ENCODE peak calls at places on chromosomes 1 and 21, in five cellular contexts. I is GM23338, G is neural progenitor cell, W is MM.1S, P is GM23248. V is an unnamed sample.

GRCh38 chr1:50368179-50369007 is 54.9 kb downstream of the DMRTA2 start:
- DNase-seq in I (peak), G (peak), W (peak), P (peak), V (peak)

GRCh38 chr1:240803151-240803550 is 191.2 kb upstream of the GREM2 start:
- DNase-seq in I (no peak), G (no peak), W (no peak), P (peak), V (no peak)

GRCh38 chr21:44293551-44294231 is 6.2 kb upstream of the PFKL start:
- DNase-seq in I (no peak), G (no peak), W (no peak), P (no peak), V (no peak)

GRCh38 chr1:51897699-51898031 is 19.1 kb upstream of the NRDC start:
- DNase-seq in I (no peak), G (no peak), W (no peak), P (peak), V (no peak)

GRCh38 chr1:101081496-101082282 is 56.1 kb upstream of the DPH5 start:
- DNase-seq in I (no peak), G (no peak), W (no peak), P (no peak), V (no peak)

GRCh38 chr21:34999397-34999941 is 49.6 kb downstream of the RUNX1 start:
- DNase-seq in I (no peak), G (no peak), W (no peak), P (no peak), V (no peak)

GRCh38 chr1:63411081-63411480 is 43.7 kb downstream of the ALG6 start:
- DNase-seq in I (no peak), G (no peak), W (no peak), P (no peak), V (no peak)

GRCh38 chr1:7521803-7522202 is 249.3 kb upstream of the VAMP3 start:
- DNase-seq in I (no peak), G (no peak), W (no peak), P (no peak), V (no peak)

GRCh38 chr1:168408531-168409242 is 128.0 kb downstream of the TBX19 start:
- DNase-seq in I (no peak), G (no peak), W (peak), P (peak), V (no peak)

GRCh38 chr1:27475707-27476106 is 14.3 kb downstream of the WASF2 start:
- DNase-seq in I (no peak), G (no peak), W (no peak), P (no peak), V (no peak)

GRCh38 chr21:15065381-15066230 is 806 bp upstream of the NRIP1 start:
- DNase-seq in I (peak), G (peak), W (peak), P (peak), V (no peak)

GRCh38 chr1:160159846-160160245 is 8.4 kb downstream of the ATP1A4 start:
- DNase-seq in I (no peak), G (no peak), W (no peak), P (peak), V (no peak)

GRCh38 chr1:242723044-242723742 is 198.7 kb upstream of the PLD5 start:
- DNase-seq in I (no peak), G (peak), W (no peak), P (no peak), V (no peak)

GRCh38 chr1:46363121-46363520 is 22.5 kb downstream of the NSUN4 start:
- DNase-seq in I (no peak), G (peak), W (no peak), P (no peak), V (no peak)

GRCh38 chr1:93735722-93736121 is 54.1 kb upstream of the BCAR3 start:
- DNase-seq in I (no peak), G (no peak), W (no peak), P (peak), V (no peak)

GRCh38 chr21:8992731-8993174 is 1528.6 kb upstream of the TPTE start:
- DNase-seq in I (peak), G (no peak), W (no peak), P (no peak), V (no peak)

GRCh38 chr1:167447521-167448136 is 70.7 kb downstream of the CD247 start:
- DNase-seq in I (peak), G (no peak), W (peak), P (no peak), V (peak)

GRCh38 chr1:66315675-66316074 is 218.3 kb upstream of the SGIP1 start:
- DNase-seq in I (no peak), G (no peak), W (no peak), P (peak), V (no peak)

GRCh38 chr1:85934531-85934930 is 222.0 kb downstream of the COL24A1 start:
- DNase-seq in I (no peak), G (no peak), W (no peak), P (peak), V (no peak)

GRCh38 chr1:235821361-235821981 is 45.2 kb downstream of the LYST start:
- DNase-seq in I (no peak), G (no peak), W (no peak), P (peak), V (no peak)

GRCh38 chr1:97870574-97870973 is 50.3 kb downstream of the DPYD start:
- DNase-seq in I (peak), G (peak), W (no peak), P (no peak), V (no peak)

GRCh38 chr1:19764848-19765247 is 34.9 kb downstream of the TMCO4 start:
- DNase-seq in I (no peak), G (no peak), W (peak), P (peak), V (peak)

GRCh38 chr21:25039461-25040380 is 567.6 kb downstream of the MRPL39 start:
- DNase-seq in I (peak), G (peak), W (peak), P (no peak), V (no peak)

GRCh38 chr1:151013518-151013917 is 5.3 kb downstream of the PRUNE1 start:
- DNase-seq in I (no peak), G (no peak), W (no peak), P (no peak), V (no peak)

GRCh38 chr1:188689542-188689941 is 1788.1 kb downstream of the BRINP3 start:
- DNase-seq in I (peak), G (peak), W (no peak), P (no peak), V (no peak)

GRCh38 chr1:225879521-225880209 is 2.5 kb downstream of the TMEM63A start:
- DNase-seq in I (no peak), G (no peak), W (peak), P (no peak), V (peak)

GRCh38 chr1:37682334-37682987 is 9.9 kb upstream of the CDCA8 start:
- DNase-seq in I (peak), G (peak), W (peak), P (peak), V (peak)

GRCh38 chr1:210366767-210367166 is 38.1 kb downstream of the HHAT start:
- DNase-seq in I (peak), G (no peak), W (no peak), P (no peak), V (no peak)

GRCh38 chr21:44331650-44332306 is 7.4 kb downstream of the CFAP410 start:
- DNase-seq in I (no peak), G (no peak), W (no peak), P (peak), V (no peak)

GRCh38 chr1:12448746-12449177 is 169.2 kb downstream of the DHRS3 start:
- DNase-seq in I (no peak), G (no peak), W (peak), P (peak), V (no peak)

GRCh38 chr1:150407330-150407729 is 43.4 kb downstream of the RPRD2 start:
- DNase-seq in I (peak), G (no peak), W (no peak), P (no peak), V (no peak)

GRCh38 chr1:101105877-101106276 is 80.3 kb upstream of the DPH5 start:
- DNase-seq in I (no peak), G (no peak), W (no peak), P (peak), V (no peak)

GRCh38 chr1:206969090-206969489 is 1.2 kb downstream of the FCAMR start:
- DNase-seq in I (no peak), G (no peak), W (no peak), P (no peak), V (no peak)

GRCh38 chr1:33056426-33056825 is 19.7 kb upstream of the AK2 start:
- DNase-seq in I (no peak), G (no peak), W (no peak), P (no peak), V (no peak)

GRCh38 chr1:33065301-33065700 is 15.7 kb upstream of the AZIN2 start:
- DNase-seq in I (no peak), G (no peak), W (no peak), P (no peak), V (no peak)

GRCh38 chr1:33057095-33057494 is 20.4 kb upstream of the AK2 start:
- DNase-seq in I (no peak), G (no peak), W (no peak), P (no peak), V (no peak)

GRCh38 chr1:33061827-33062226 is 19.1 kb upstream of the AZIN2 start:
- DNase-seq in I (no peak), G (no peak), W (no peak), P (no peak), V (no peak)

DNA sequence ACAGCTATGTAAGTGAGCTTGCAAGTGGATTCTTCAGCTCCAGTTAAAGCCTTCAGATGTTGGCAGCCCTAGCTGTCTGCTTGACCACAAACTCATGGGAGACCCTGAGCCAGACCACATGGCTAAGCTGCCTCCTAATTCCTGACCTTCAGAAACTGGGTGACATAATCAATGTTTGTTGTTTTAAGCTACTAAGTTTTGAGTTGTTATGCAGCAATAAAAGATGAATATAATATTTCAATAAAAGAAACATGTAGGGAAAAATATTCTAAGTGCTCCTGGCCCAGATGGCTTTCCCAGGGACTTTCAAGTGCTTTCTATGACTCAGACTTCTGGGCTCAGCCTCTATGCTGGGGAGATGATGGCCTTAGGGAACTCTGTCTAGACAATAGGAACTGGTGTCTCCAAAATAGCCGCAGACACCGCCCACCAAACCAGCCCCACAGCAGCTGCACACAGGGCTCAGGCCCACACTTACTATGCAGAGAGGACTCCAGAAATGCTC is 20.3 kb upstream of the AZIN2 start:
- DNase-seq in I (no peak), G (no peak), W (no peak), P (peak), V (no peak)
- TF ChIP-seq EZH2phosphoT487 in I (no peak), G (no peak), W (no peak), P (peak), V (no peak)

DNA sequence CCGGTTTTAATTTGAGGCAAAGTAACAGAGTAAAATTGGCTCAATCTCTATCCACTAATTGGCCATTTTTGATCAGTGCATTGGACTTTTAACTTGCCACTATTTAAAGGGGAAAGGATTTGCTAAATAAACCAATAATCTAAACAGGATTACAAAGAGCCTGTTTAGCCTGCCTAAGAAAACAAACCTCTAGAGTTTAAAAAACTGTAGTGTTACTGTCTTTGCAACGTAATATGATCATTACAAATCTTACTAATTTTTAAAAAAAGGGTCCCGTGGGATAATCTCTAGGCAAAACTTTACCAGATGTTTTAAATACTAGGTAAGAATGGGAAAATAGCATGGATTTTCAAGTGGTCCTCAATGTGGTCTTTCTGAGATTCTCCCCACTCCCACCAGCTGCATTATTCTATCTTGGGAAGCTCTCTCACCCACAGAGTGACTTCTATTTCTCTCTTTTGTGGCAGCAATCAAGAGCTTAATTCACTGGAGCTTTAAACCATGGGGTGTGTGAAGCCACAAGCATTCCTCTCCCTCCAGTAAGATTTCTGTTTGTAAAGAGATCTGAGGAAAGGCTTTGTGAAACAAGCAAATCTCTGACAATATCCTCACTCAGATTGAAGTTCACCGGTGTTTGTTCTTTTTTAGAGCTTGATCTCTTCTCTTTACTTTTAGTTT is 132.4 kb downstream of the TLR5 start:
- DNase-seq in I (peak), G (peak), W (no peak), P (peak), V (no peak)
- H3K27ac ChIP-seq in I (peak), G (peak), W (no peak), P (no peak), V (no peak)

GRCh38 chr21:37555672-37556261 is 189.2 kb downstream of the DYRK1A start:
- DNase-seq in I (no peak), G (peak), W (no peak), P (no peak), V (no peak)

GRCh38 chr21:37554661-37555379 is 188.2 kb downstream of the DYRK1A start:
- DNase-seq in I (no peak), G (no peak), W (no peak), P (no peak), V (no peak)

GRCh38 chr21:37560385-37560784 is 193.8 kb downstream of the DYRK1A start:
- DNase-seq in I (no peak), G (no peak), W (no peak), P (no peak), V (no peak)

GRCh38 chr21:37558676-37559204 is 192.2 kb downstream of the DYRK1A start:
- DNase-seq in I (no peak), G (no peak), W (no peak), P (no peak), V (no peak)

GRCh38 chr21:37557261-37557950 is 190.8 kb downstream of the DYRK1A start:
- DNase-seq in I (no peak), G (no peak), W (peak), P (no peak), V (peak)
- TF ChIP-seq EZH2phosphoT487 in I (no peak), G (no peak), W (no peak), P (no peak), V (no peak)

DNA sequence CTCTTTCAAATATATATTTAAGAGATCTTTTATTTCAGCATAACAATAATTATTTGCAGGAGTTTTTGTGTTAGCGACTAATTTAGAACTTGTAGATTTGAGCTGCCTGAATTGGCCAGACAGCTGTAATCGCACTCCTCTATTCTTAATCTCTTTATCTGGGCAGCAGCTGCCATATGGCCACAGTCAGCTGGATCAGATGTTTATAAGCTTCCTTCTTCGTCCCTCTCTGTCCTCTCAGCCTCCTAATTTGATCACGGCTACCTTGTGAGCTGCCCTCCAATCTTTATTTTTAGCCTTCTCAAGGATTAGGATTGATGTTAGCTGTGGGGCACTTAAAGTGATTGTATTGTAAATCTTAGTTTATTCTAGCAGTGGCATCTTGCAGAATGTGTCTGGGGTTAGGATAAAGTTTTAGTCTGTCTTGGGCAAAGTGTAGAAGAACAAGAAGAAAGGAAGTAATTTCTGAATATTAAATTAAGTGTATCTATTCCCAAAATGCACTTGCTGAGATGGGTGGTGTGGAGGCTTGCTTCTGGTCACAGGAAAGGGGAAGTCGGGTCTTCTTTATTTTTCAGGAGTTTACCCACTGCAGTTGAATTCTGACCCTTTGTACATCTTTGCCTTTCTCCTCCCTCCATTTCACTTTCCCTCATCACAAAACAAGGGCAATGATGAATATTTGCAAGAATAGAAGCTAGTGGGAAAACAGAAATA is 1.1 kb downstream of the ZBTB18 start:
- DNase-seq in I (no peak), G (peak), W (no peak), P (no peak), V (no peak)
- H3K27ac ChIP-seq in I (no peak), G (no peak), W (no peak), P (no peak), V (no peak)

GRCh38 chr1:228748431-228748830 is 13.2 kb downstream of the RHOU start:
- DNase-seq in I (no peak), G (no peak), W (no peak), P (no peak), V (no peak)
- TF ChIP-seq EZH2phosphoT487 in I (no peak), G (no peak), W (no peak), P (no peak), V (no peak)

GRCh38 chr1:230836801-230837200 is 31.5 kb downstream of the C1orf198 start:
- DNase-seq in I (no peak), G (peak), W (peak), P (no peak), V (no peak)
- H3K27ac ChIP-seq in I (no peak), G (peak), W (no peak), P (no peak), V (no peak)

GRCh38 chr21:31592501-31592900 is 67.0 kb upstream of the SOD1 start:
- DNase-seq in I (no peak), G (no peak), W (no peak), P (no peak), V (no peak)
- TF ChIP-seq EZH2phosphoT487 in I (no peak), G (no peak), W (no peak), P (no peak), V (no peak)

V was measured in OCI-LY7.